ENCODE peak calls at places on chromosomes 4 and X, in seven cellular contexts. One of them, this sample, is unnamed.

GRCh38 chrX:129823523-129823922 is 20.2 kb downstream of the ZDHHC9 start:
- DNase-seq in GM23338: no peak
- DNase-seq in progenitor cell of endocrine pancreas: no peak
- DNase-seq in right lobe of liver: no peak
- DNase-seq in GM20000: no peak
- DNase-seq in uterus: no peak
- DNase-seq in Calu3: no peak
- DNase-seq in this sample: no peak

GRCh38 chrX:53262189-53262917 is 19.0 kb downstream of the IQSEC2 start:
- DNase-seq in GM20000: no peak
- DNase-seq in GM23338: no peak
- DNase-seq in right lobe of liver: no peak
- DNase-seq in uterus: no peak
- DNase-seq in Calu3: no peak
- DNase-seq in progenitor cell of endocrine pancreas: no peak
- DNase-seq in this sample: no peak

GRCh38 chr4:127604949-127605709 is 27.6 kb upstream of the INTU start:
- DNase-seq in progenitor cell of endocrine pancreas: no peak
- DNase-seq in uterus: no peak
- DNase-seq in Calu3: no peak
- DNase-seq in GM23338: peak
- DNase-seq in GM20000: no peak
- DNase-seq in right lobe of liver: no peak
- DNase-seq in this sample: no peak

GRCh38 chr4:75880278-75880677 is 22.0 kb downstream of the PPEF2 start:
- DNase-seq in GM20000: no peak
- DNase-seq in right lobe of liver: no peak
- DNase-seq in Calu3: no peak
- DNase-seq in uterus: no peak
- DNase-seq in progenitor cell of endocrine pancreas: no peak
- DNase-seq in GM23338: no peak
- DNase-seq in this sample: no peak

GRCh38 chrX:154467556-154467955 is 9.5 kb downstream of the PLXNA3 start:
- DNase-seq in Calu3: no peak
- DNase-seq in progenitor cell of endocrine pancreas: no peak
- DNase-seq in right lobe of liver: peak
- DNase-seq in GM23338: no peak
- DNase-seq in uterus: no peak
- DNase-seq in GM20000: no peak
- DNase-seq in this sample: no peak

GRCh38 chrX:132292753-132293152 is 73.5 kb upstream of the RAP2C start:
- DNase-seq in progenitor cell of endocrine pancreas: no peak
- DNase-seq in right lobe of liver: no peak
- DNase-seq in uterus: peak
- DNase-seq in GM23338: peak
- DNase-seq in Calu3: peak
- DNase-seq in GM20000: peak
- DNase-seq in this sample: peak

GRCh38 chrX:150362599-150363481 is at the start of gene MAMLD1:
- DNase-seq in GM23338: peak
- DNase-seq in Calu3: peak
- DNase-seq in progenitor cell of endocrine pancreas: no peak
- DNase-seq in uterus: peak
- DNase-seq in right lobe of liver: peak
- DNase-seq in GM20000: no peak
- DNase-seq in this sample: peak

GRCh38 chr4:117796677-117797076 is 237.6 kb upstream of the NDST3 start:
- DNase-seq in progenitor cell of endocrine pancreas: no peak
- DNase-seq in uterus: no peak
- DNase-seq in GM20000: no peak
- DNase-seq in GM23338: no peak
- DNase-seq in Calu3: no peak
- DNase-seq in right lobe of liver: no peak
- DNase-seq in this sample: no peak

GRCh38 chr4:12118651-12119213 is 690.0 kb upstream of the HS3ST1 start:
- DNase-seq in Calu3: no peak
- DNase-seq in GM20000: no peak
- DNase-seq in progenitor cell of endocrine pancreas: no peak
- DNase-seq in right lobe of liver: no peak
- DNase-seq in GM23338: no peak
- DNase-seq in uterus: no peak
- DNase-seq in this sample: no peak

GRCh38 chr4:55499495-55499894 is 47.2 kb downstream of the CLOCK start:
- DNase-seq in GM23338: peak
- DNase-seq in GM20000: no peak
- DNase-seq in uterus: no peak
- DNase-seq in Calu3: no peak
- DNase-seq in progenitor cell of endocrine pancreas: no peak
- DNase-seq in right lobe of liver: no peak
- DNase-seq in this sample: no peak

GRCh38 chrX:50202539-50202938 is 1.7 kb upstream of the AKAP4 start:
- DNase-seq in GM20000: no peak
- DNase-seq in GM23338: no peak
- DNase-seq in right lobe of liver: no peak
- DNase-seq in progenitor cell of endocrine pancreas: no peak
- DNase-seq in uterus: no peak
- DNase-seq in Calu3: no peak
- DNase-seq in this sample: no peak

GRCh38 chr4:38125816-38126215 is 165.6 kb downstream of the PTTG2 start:
- DNase-seq in progenitor cell of endocrine pancreas: no peak
- DNase-seq in right lobe of liver: no peak
- DNase-seq in Calu3: no peak
- DNase-seq in GM23338: no peak
- DNase-seq in uterus: no peak
- DNase-seq in GM20000: no peak
- DNase-seq in this sample: no peak

GRCh38 chr4:61202638-61203495 is 2.7 kb downstream of the ADGRL3 start:
- DNase-seq in GM23338: peak
- DNase-seq in Calu3: peak
- DNase-seq in uterus: no peak
- DNase-seq in GM20000: peak
- DNase-seq in right lobe of liver: no peak
- DNase-seq in progenitor cell of endocrine pancreas: peak
- DNase-seq in this sample: peak

GRCh38 chrX:67787196-67787595 is 243.4 kb downstream of the AR start:
- DNase-seq in GM20000: no peak
- DNase-seq in progenitor cell of endocrine pancreas: no peak
- DNase-seq in right lobe of liver: no peak
- DNase-seq in GM23338: no peak
- DNase-seq in Calu3: no peak
- DNase-seq in uterus: no peak
- DNase-seq in this sample: no peak

GRCh38 chr4:17624821-17625220 is 10.4 kb downstream of the MED28 start:
- DNase-seq in right lobe of liver: no peak
- DNase-seq in GM20000: no peak
- DNase-seq in Calu3: no peak
- DNase-seq in progenitor cell of endocrine pancreas: no peak
- DNase-seq in uterus: no peak
- DNase-seq in GM23338: no peak
- DNase-seq in this sample: no peak

GRCh38 chr4:82371398-82371972 is 2.3 kb downstream of the HNRNPD start:
- DNase-seq in right lobe of liver: no peak
- DNase-seq in progenitor cell of endocrine pancreas: no peak
- DNase-seq in uterus: no peak
- DNase-seq in Calu3: no peak
- DNase-seq in GM23338: peak
- DNase-seq in GM20000: peak
- DNase-seq in this sample: no peak

GRCh38 chr4:121464854-121465253 is 84.0 kb upstream of the QRFPR start:
- DNase-seq in progenitor cell of endocrine pancreas: no peak
- DNase-seq in Calu3: no peak
- DNase-seq in GM23338: peak
- DNase-seq in GM20000: no peak
- DNase-seq in right lobe of liver: no peak
- DNase-seq in uterus: no peak
- DNase-seq in this sample: no peak

GRCh38 chr4:2289311-2289954 is 27.5 kb upstream of the MXD4 start:
- DNase-seq in right lobe of liver: no peak
- DNase-seq in uterus: no peak
- DNase-seq in GM20000: no peak
- DNase-seq in progenitor cell of endocrine pancreas: no peak
- DNase-seq in Calu3: no peak
- DNase-seq in GM23338: no peak
- DNase-seq in this sample: no peak

GRCh38 chrX:107894038-107894437 is 68.4 kb downstream of the MID2 start:
- DNase-seq in progenitor cell of endocrine pancreas: no peak
- DNase-seq in GM23338: peak
- DNase-seq in GM20000: peak
- DNase-seq in Calu3: peak
- DNase-seq in right lobe of liver: no peak
- DNase-seq in uterus: no peak
- DNase-seq in this sample: peak

GRCh38 chr4:664713-665231 is 9.3 kb downstream of the ATP5ME start:
- DNase-seq in Calu3: no peak
- DNase-seq in GM20000: no peak
- DNase-seq in right lobe of liver: peak
- DNase-seq in uterus: no peak
- DNase-seq in GM23338: no peak
- DNase-seq in progenitor cell of endocrine pancreas: no peak
- DNase-seq in this sample: no peak

GRCh38 chr4:104743141-104743748 is 248.6 kb upstream of the CXXC4 start:
- DNase-seq in GM23338: no peak
- DNase-seq in uterus: no peak
- DNase-seq in right lobe of liver: no peak
- DNase-seq in Calu3: no peak
- DNase-seq in progenitor cell of endocrine pancreas: no peak
- DNase-seq in GM20000: peak
- DNase-seq in this sample: no peak

GRCh38 chr4:20528508-20528907 is 171.8 kb upstream of the PACRGL start:
- DNase-seq in progenitor cell of endocrine pancreas: no peak
- DNase-seq in Calu3: no peak
- DNase-seq in GM20000: no peak
- DNase-seq in GM23338: no peak
- DNase-seq in uterus: no peak
- DNase-seq in right lobe of liver: no peak
- DNase-seq in this sample: no peak

GRCh38 chr4:2834001-2834921 is 9.4 kb upstream of the ADD1 start:
- DNase-seq in uterus: no peak
- DNase-seq in Calu3: no peak
- DNase-seq in GM23338: no peak
- DNase-seq in right lobe of liver: no peak
- DNase-seq in progenitor cell of endocrine pancreas: no peak
- DNase-seq in GM20000: peak
- DNase-seq in this sample: no peak

GRCh38 chrX:3807906-3808305 is 94.5 kb upstream of the PRKX start:
- DNase-seq in right lobe of liver: no peak
- DNase-seq in GM20000: no peak
- DNase-seq in progenitor cell of endocrine pancreas: no peak
- DNase-seq in Calu3: no peak
- DNase-seq in uterus: no peak
- DNase-seq in GM23338: peak
- DNase-seq in this sample: no peak

GRCh38 chrX:3806630-3807029 is 93.2 kb upstream of the PRKX start:
- DNase-seq in right lobe of liver: no peak
- DNase-seq in GM20000: no peak
- DNase-seq in Calu3: no peak
- DNase-seq in GM23338: no peak
- DNase-seq in uterus: no peak
- DNase-seq in progenitor cell of endocrine pancreas: no peak
- DNase-seq in this sample: no peak

GRCh38 chrX:3815896-3816664 is 102.6 kb upstream of the PRKX start:
- DNase-seq in GM23338: peak
- DNase-seq in uterus: peak
- DNase-seq in GM20000: peak
- DNase-seq in progenitor cell of endocrine pancreas: peak
- DNase-seq in Calu3: peak
- DNase-seq in right lobe of liver: peak
- DNase-seq in this sample: peak

DNA sequence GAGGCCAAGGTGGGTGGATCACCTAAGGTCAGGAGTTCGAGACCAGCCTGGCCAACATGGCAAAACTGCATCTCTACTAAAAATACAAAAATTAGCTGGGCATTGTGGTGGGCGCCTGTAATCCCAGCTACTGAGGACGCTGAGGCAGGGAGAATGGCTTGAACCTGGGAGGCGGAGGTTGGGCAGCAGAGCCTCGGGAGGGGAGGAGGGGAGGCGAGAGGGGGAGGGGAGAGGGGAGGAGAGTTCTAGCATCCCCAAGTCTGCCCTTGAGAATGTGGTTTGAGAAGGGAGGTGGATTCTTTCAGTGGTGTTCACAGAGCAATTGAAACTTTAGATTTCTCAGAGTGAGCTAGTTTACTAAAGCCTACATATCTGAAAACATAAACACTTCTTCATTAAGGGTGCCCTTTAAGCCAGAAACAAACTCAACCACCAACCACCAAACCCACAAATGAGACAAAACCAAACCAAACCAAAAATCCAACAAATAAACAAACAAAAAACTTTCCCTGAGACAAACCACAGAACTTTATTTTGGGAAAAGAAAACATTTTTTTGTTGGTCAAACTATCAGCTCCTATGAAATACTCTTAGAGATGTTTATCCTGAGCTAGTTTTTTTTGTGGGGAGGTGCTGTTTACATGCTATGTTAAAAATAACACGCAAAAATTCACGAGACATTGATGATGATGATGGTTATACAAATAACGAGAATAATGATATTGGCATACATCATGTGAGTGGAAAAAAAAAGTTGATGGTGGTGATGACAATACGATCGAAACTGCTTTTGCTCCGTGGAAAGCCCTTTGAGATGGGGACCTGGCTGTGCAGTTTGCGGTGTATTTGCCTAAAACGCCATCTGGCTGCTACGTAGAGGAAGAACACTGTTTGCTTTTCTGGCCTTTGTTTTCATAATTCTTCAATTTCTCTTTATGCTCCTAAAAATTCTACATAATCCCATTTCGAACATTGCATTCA is 98.2 kb upstream of the PRKX start:
- DNase-seq in GM20000: peak
- DNase-seq in GM23338: peak
- DNase-seq in progenitor cell of endocrine pancreas: no peak
- DNase-seq in right lobe of liver: no peak
- DNase-seq in Calu3: peak
- DNase-seq in uterus: no peak
- DNase-seq in this sample: no peak
- TF ChIP-seq CTCF in GM20000: peak
- TF ChIP-seq CTCF in GM23338: peak
- TF ChIP-seq CTCF in progenitor cell of endocrine pancreas: peak
- TF ChIP-seq CTCF in right lobe of liver: peak
- TF ChIP-seq CTCF in Calu3: peak
- TF ChIP-seq CTCF in uterus: peak
- TF ChIP-seq CTCF in this sample: peak

GRCh38 chr4:6109842-6110560 is 90.3 kb downstream of the JAKMIP1 start:
- DNase-seq in right lobe of liver: no peak
- DNase-seq in progenitor cell of endocrine pancreas: peak
- DNase-seq in uterus: no peak
- DNase-seq in Calu3: peak
- DNase-seq in GM20000: no peak
- DNase-seq in GM23338: peak
- DNase-seq in this sample: no peak
- TF ChIP-seq CTCF in right lobe of liver: no peak
- TF ChIP-seq CTCF in progenitor cell of endocrine pancreas: peak
- TF ChIP-seq CTCF in uterus: no peak
- TF ChIP-seq CTCF in Calu3: no peak
- TF ChIP-seq CTCF in GM20000: peak
- TF ChIP-seq CTCF in GM23338: peak
- TF ChIP-seq CTCF in this sample: peak

GRCh38 chrX:63050225-63050624 is 300.9 kb downstream of the SPIN4 start:
- DNase-seq in right lobe of liver: no peak
- DNase-seq in Calu3: no peak
- DNase-seq in GM20000: no peak
- DNase-seq in uterus: no peak
- DNase-seq in GM23338: peak
- DNase-seq in progenitor cell of endocrine pancreas: no peak
- DNase-seq in this sample: no peak
- TF ChIP-seq CTCF in right lobe of liver: peak
- TF ChIP-seq CTCF in Calu3: no peak
- TF ChIP-seq CTCF in GM20000: no peak
- TF ChIP-seq CTCF in uterus: no peak
- TF ChIP-seq CTCF in GM23338: no peak
- TF ChIP-seq CTCF in progenitor cell of endocrine pancreas: no peak
- TF ChIP-seq CTCF in this sample: no peak

GRCh38 chrX:70257599-70258288 is 2.3 kb downstream of the P2RY4 start:
- DNase-seq in Calu3: no peak
- DNase-seq in uterus: no peak
- DNase-seq in progenitor cell of endocrine pancreas: no peak
- DNase-seq in GM23338: no peak
- DNase-seq in right lobe of liver: no peak
- DNase-seq in GM20000: no peak
- DNase-seq in this sample: no peak
- TF ChIP-seq CTCF in Calu3: no peak
- TF ChIP-seq CTCF in uterus: no peak
- TF ChIP-seq CTCF in progenitor cell of endocrine pancreas: no peak
- TF ChIP-seq CTCF in GM23338: no peak
- TF ChIP-seq CTCF in right lobe of liver: no peak
- TF ChIP-seq CTCF in GM20000: no peak
- TF ChIP-seq CTCF in this sample: no peak